ENCODE peak calls at places on chromosomes 11 and 22, in six cellular contexts. One of them, this sample, is unnamed.

GRCh38 chr22:48535868-48536690 is 1291.6 kb downstream of the BRD1 start:
- DNase-seq in nephron progenitor cell: no peak
- DNase-seq in tibial artery: no peak
- DNase-seq in GM10248: no peak
- DNase-seq in HFF-Myc: no peak
- DNase-seq in spleen: no peak
- DNase-seq in this sample: no peak

GRCh38 chr11:47408598-47409439 is 429 bp downstream of the SLC39A13 start:
- DNase-seq in nephron progenitor cell: peak
- DNase-seq in tibial artery: peak
- DNase-seq in GM10248: no peak
- DNase-seq in HFF-Myc: peak
- DNase-seq in spleen: peak
- DNase-seq in this sample: peak

GRCh38 chr11:18698341-18699268 is at the start of gene TMEM86A:
- DNase-seq in nephron progenitor cell: peak
- DNase-seq in tibial artery: peak
- DNase-seq in GM10248: peak
- DNase-seq in HFF-Myc: no peak
- DNase-seq in spleen: peak
- DNase-seq in this sample: peak

GRCh38 chr11:69972351-69972802 is 105.7 kb upstream of the ANO1 start:
- DNase-seq in nephron progenitor cell: no peak
- DNase-seq in tibial artery: no peak
- DNase-seq in GM10248: no peak
- DNase-seq in HFF-Myc: no peak
- DNase-seq in spleen: no peak
- DNase-seq in this sample: no peak

GRCh38 chr11:34890812-34891211 is 25.4 kb downstream of the APIP start:
- DNase-seq in nephron progenitor cell: no peak
- DNase-seq in tibial artery: no peak
- DNase-seq in GM10248: peak
- DNase-seq in HFF-Myc: peak
- DNase-seq in spleen: no peak
- DNase-seq in this sample: no peak

GRCh38 chr22:24582111-24582814 is 10.6 kb downstream of the LRRC75B start:
- DNase-seq in nephron progenitor cell: no peak
- DNase-seq in tibial artery: no peak
- DNase-seq in GM10248: no peak
- DNase-seq in HFF-Myc: no peak
- DNase-seq in spleen: peak
- DNase-seq in this sample: no peak

GRCh38 chr11:69878927-69879733 is 59.9 kb upstream of the FGF3 start:
- DNase-seq in nephron progenitor cell: no peak
- DNase-seq in tibial artery: no peak
- DNase-seq in GM10248: no peak
- DNase-seq in HFF-Myc: no peak
- DNase-seq in spleen: peak
- DNase-seq in this sample: no peak

GRCh38 chr22:23825246-23825905 is 13.4 kb downstream of the DERL3 start:
- DNase-seq in nephron progenitor cell: no peak
- DNase-seq in tibial artery: no peak
- DNase-seq in GM10248: no peak
- DNase-seq in HFF-Myc: no peak
- DNase-seq in spleen: peak
- DNase-seq in this sample: no peak

GRCh38 chr11:11446967-11447366 is 93.9 kb upstream of the CSNK2A3 start:
- DNase-seq in nephron progenitor cell: no peak
- DNase-seq in tibial artery: no peak
- DNase-seq in GM10248: no peak
- DNase-seq in HFF-Myc: no peak
- DNase-seq in spleen: no peak
- DNase-seq in this sample: no peak

GRCh38 chr11:2740275-2740940 is 40.6 kb upstream of the KCNQ1OT1 start:
- DNase-seq in nephron progenitor cell: no peak
- DNase-seq in tibial artery: no peak
- DNase-seq in GM10248: no peak
- DNase-seq in HFF-Myc: no peak
- DNase-seq in spleen: peak
- DNase-seq in this sample: no peak

GRCh38 chr11:76610371-76610770 is 60.2 kb downstream of the LRRC32 start:
- DNase-seq in nephron progenitor cell: no peak
- DNase-seq in tibial artery: no peak
- DNase-seq in GM10248: no peak
- DNase-seq in HFF-Myc: no peak
- DNase-seq in spleen: peak
- DNase-seq in this sample: no peak

GRCh38 chr11:39628311-39628710 is 1831.1 kb downstream of the LRRC4C start:
- DNase-seq in nephron progenitor cell: no peak
- DNase-seq in tibial artery: no peak
- DNase-seq in GM10248: no peak
- DNase-seq in HFF-Myc: no peak
- DNase-seq in spleen: no peak
- DNase-seq in this sample: no peak

GRCh38 chr22:32737811-32738210 is 63.7 kb upstream of the TIMP3 start:
- DNase-seq in nephron progenitor cell: no peak
- DNase-seq in tibial artery: no peak
- DNase-seq in GM10248: no peak
- DNase-seq in HFF-Myc: peak
- DNase-seq in spleen: no peak
- DNase-seq in this sample: no peak

GRCh38 chr11:33264926-33265325 is 7.7 kb downstream of the HIPK3 start:
- DNase-seq in nephron progenitor cell: no peak
- DNase-seq in tibial artery: no peak
- DNase-seq in GM10248: no peak
- DNase-seq in HFF-Myc: no peak
- DNase-seq in spleen: no peak
- DNase-seq in this sample: no peak

GRCh38 chr11:1827095-1827797 is 7.5 kb upstream of the SYT8 start:
- DNase-seq in nephron progenitor cell: no peak
- DNase-seq in tibial artery: peak
- DNase-seq in GM10248: no peak
- DNase-seq in HFF-Myc: no peak
- DNase-seq in spleen: no peak
- DNase-seq in this sample: peak

GRCh38 chr11:96110302-96110701 is 186.4 kb upstream of the MTMR2 start:
- DNase-seq in nephron progenitor cell: no peak
- DNase-seq in tibial artery: no peak
- DNase-seq in GM10248: no peak
- DNase-seq in HFF-Myc: no peak
- DNase-seq in spleen: no peak
- DNase-seq in this sample: no peak
- TF ChIP-seq CTCF in nephron progenitor cell: no peak
- TF ChIP-seq CTCF in tibial artery: no peak
- TF ChIP-seq CTCF in GM10248: no peak
- TF ChIP-seq CTCF in HFF-Myc: no peak
- TF ChIP-seq CTCF in spleen: no peak
- TF ChIP-seq CTCF in this sample: no peak

DNA sequence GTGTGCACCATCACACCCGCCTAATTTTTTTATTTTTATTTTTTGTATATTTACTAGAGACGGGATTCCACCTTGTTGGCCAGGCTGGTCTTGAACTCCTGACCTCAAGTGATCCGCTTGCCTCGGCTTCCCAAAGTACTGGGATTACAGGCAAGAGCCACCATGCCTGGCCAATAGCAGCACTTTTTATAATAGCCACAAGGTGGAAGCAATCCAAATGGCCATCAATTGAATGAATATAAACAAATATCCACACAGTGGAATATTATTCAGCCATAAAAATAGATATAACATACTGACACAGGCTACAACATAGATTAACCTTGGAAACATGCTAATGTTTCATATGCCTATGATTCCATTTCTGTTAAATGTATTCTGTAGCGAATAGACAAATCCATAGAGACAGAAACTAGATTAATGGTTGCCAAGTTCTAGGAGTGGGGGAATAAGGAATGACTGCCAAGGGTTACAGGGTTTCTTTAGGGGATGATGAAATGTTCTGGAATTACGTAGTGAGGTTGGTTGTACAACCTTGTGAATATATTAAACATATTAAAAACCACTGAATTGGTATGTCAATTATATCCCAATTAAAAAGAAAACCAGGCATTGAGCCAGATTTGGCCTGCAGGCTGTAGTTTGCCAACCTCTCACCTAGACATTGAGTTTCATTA is 4.8 kb downstream of the VPS51 start:
- DNase-seq in nephron progenitor cell: no peak
- DNase-seq in tibial artery: no peak
- DNase-seq in GM10248: no peak
- DNase-seq in HFF-Myc: no peak
- DNase-seq in spleen: no peak
- DNase-seq in this sample: no peak
- TF ChIP-seq CTCF in nephron progenitor cell: peak
- TF ChIP-seq CTCF in tibial artery: no peak
- TF ChIP-seq CTCF in GM10248: no peak
- TF ChIP-seq CTCF in HFF-Myc: no peak
- TF ChIP-seq CTCF in spleen: no peak
- TF ChIP-seq CTCF in this sample: peak

DNA sequence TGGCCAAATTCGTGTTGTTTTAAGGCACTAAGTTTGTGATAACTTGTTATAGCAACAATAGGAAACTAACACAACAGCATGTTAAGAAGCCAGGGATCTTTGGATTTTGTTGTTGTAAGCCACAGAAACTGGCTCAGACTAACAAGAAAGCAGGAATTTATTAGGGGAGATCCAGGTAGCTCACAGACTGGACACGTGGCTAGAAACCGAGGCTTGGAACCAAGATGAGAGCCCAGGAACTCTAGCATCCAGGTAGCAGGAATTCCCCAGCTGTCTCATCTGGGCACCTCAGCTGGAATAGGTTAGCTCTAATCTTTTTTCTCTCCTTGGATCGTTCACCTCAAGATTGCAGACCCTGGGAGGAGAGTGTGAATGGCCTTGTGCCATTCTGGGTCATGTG is 24.9 kb downstream of the POLA2 start:
- DNase-seq in nephron progenitor cell: no peak
- DNase-seq in tibial artery: no peak
- DNase-seq in GM10248: no peak
- DNase-seq in HFF-Myc: no peak
- DNase-seq in spleen: no peak
- DNase-seq in this sample: no peak
- TF ChIP-seq CTCF in nephron progenitor cell: no peak
- TF ChIP-seq CTCF in tibial artery: no peak
- TF ChIP-seq CTCF in GM10248: no peak
- TF ChIP-seq CTCF in HFF-Myc: no peak
- TF ChIP-seq CTCF in spleen: no peak
- TF ChIP-seq CTCF in this sample: no peak

GRCh38 chr11:63369165-63369970 is at the start of gene SLC22A9:
- DNase-seq in nephron progenitor cell: no peak
- DNase-seq in tibial artery: no peak
- DNase-seq in GM10248: no peak
- DNase-seq in HFF-Myc: no peak
- DNase-seq in spleen: no peak
- DNase-seq in this sample: peak
- TF ChIP-seq CTCF in nephron progenitor cell: no peak
- TF ChIP-seq CTCF in tibial artery: no peak
- TF ChIP-seq CTCF in GM10248: no peak
- TF ChIP-seq CTCF in HFF-Myc: no peak
- TF ChIP-seq CTCF in spleen: no peak
- TF ChIP-seq CTCF in this sample: no peak

GRCh38 chr11:57779275-57779674 is 17.7 kb downstream of the CTNND1 start:
- DNase-seq in nephron progenitor cell: no peak
- DNase-seq in tibial artery: no peak
- DNase-seq in GM10248: no peak
- DNase-seq in HFF-Myc: no peak
- DNase-seq in spleen: no peak
- DNase-seq in this sample: peak
- TF ChIP-seq CTCF in nephron progenitor cell: no peak
- TF ChIP-seq CTCF in tibial artery: no peak
- TF ChIP-seq CTCF in GM10248: no peak
- TF ChIP-seq CTCF in HFF-Myc: no peak
- TF ChIP-seq CTCF in spleen: no peak
- TF ChIP-seq CTCF in this sample: no peak

DNA sequence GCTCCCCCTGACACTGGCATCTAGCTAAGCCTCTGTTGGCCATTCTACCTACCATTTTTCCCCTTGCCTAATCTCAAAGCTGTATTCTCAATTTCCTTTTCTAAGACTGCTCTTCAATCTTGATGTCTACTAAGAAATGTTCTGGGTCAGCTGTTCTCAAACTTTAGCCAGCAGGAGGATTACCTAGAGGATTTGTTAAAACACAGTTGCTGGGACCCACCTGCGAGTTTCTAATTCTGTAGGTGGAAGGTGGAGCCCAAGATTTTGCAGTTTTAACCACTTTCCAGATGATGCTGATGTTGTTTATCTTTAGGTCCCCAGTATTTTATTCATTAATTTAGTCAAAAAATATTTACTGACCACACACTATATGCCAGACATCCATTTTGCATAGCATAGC is 9.3 kb upstream of the ARHGAP42 start:
- DNase-seq in nephron progenitor cell: no peak
- DNase-seq in tibial artery: no peak
- DNase-seq in GM10248: no peak
- DNase-seq in HFF-Myc: no peak
- DNase-seq in spleen: no peak
- DNase-seq in this sample: no peak
- TF ChIP-seq CTCF in nephron progenitor cell: no peak
- TF ChIP-seq CTCF in tibial artery: no peak
- TF ChIP-seq CTCF in GM10248: no peak
- TF ChIP-seq CTCF in HFF-Myc: no peak
- TF ChIP-seq CTCF in spleen: no peak
- TF ChIP-seq CTCF in this sample: no peak

GRCh38 chr11:126132319-126132718 is 69.7 kb upstream of the CDON start:
- DNase-seq in nephron progenitor cell: no peak
- DNase-seq in tibial artery: no peak
- DNase-seq in GM10248: no peak
- DNase-seq in HFF-Myc: no peak
- DNase-seq in spleen: no peak
- DNase-seq in this sample: peak
- TF ChIP-seq CTCF in nephron progenitor cell: no peak
- TF ChIP-seq CTCF in tibial artery: no peak
- TF ChIP-seq CTCF in GM10248: no peak
- TF ChIP-seq CTCF in HFF-Myc: no peak
- TF ChIP-seq CTCF in spleen: no peak
- TF ChIP-seq CTCF in this sample: no peak

DNA sequence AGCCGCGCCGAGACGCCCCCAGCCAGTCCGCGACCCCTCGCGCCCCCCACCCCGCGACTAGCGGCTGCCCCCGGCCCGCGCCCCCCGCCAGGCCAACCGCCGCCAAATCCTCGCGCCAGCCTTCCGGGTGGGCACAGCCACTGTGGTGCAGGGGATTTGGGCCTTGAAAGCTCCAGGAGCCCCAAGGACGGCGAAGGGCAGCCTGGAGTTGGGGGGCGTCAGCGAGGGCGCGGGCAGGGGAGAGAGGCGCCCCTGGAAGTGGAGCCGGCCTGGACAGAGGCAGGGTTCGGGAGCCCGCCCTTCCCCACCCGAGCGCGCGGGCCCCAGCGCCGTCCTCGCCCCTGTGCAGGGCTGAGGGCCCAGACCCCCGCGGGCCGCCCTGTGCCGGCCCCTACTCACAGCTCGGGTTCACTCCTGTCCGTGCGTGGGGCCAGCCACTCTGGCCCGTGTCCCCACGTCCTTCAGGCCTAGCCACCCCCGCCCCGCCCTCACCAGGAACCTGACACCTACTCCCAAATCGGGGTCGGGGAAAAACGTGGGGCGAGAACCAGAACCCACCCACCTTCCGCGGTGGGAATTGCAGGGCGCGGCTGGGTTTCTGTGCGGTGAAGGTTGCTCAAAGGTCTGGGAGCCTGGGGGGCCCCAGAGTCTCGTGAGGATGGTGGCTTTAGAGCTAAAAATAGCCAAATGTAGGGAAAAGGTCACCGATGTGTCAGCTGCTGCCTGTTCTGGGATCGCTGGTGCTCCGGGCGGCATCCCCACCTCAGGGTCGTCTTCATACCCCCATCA is at the start of gene CPT1B:
- DNase-seq in nephron progenitor cell: no peak
- DNase-seq in tibial artery: peak
- DNase-seq in GM10248: no peak
- DNase-seq in HFF-Myc: no peak
- DNase-seq in spleen: no peak
- DNase-seq in this sample: no peak
- TF ChIP-seq CTCF in nephron progenitor cell: no peak
- TF ChIP-seq CTCF in tibial artery: no peak
- TF ChIP-seq CTCF in GM10248: no peak
- TF ChIP-seq CTCF in HFF-Myc: no peak
- TF ChIP-seq CTCF in spleen: no peak
- TF ChIP-seq CTCF in this sample: no peak